ENCODE peak calls at places on chromosomes 6 and 20, in four cellular contexts. A is WTC11, Z is SK-N-SH, M is K562. L is an unnamed sample.

GRCh38 chr20:56439784-56440291 is 27.8 kb downstream of the CASS4 start:
- DNase-seq in A (no peak), Z (no peak), M (no peak), L (no peak)

GRCh38 chr6:48135352-48136084 is 24.5 kb upstream of the PTCHD4 start:
- DNase-seq in A (no peak), Z (no peak), M (no peak), L (no peak)

GRCh38 chr6:54981647-54982046 is 135.1 kb downstream of the FAM83B start:
- DNase-seq in A (no peak), Z (no peak), M (no peak), L (no peak)

GRCh38 chr6:158399040-158399700 is 86.9 kb downstream of the TULP4 start:
- DNase-seq in A (no peak), Z (no peak), M (no peak), L (no peak)

GRCh38 chr6:139355777-139356445 is 18.5 kb downstream of the CITED2 start:
- DNase-seq in A (no peak), Z (no peak), M (no peak), L (no peak)

GRCh38 chr20:58649288-58650180 is 1.5 kb upstream of the STX16 start:
- DNase-seq in A (peak), Z (no peak), M (no peak), L (peak)

GRCh38 chr6:22300287-22300998 is 3.6 kb upstream of the PRL start:
- DNase-seq in A (no peak), Z (no peak), M (no peak), L (no peak)

GRCh38 chr6:80566361-80566760 is 459.9 kb downstream of the BCKDHB start:
- DNase-seq in A (no peak), Z (no peak), M (no peak), L (no peak)

GRCh38 chr6:149766156-149766768 is 16.7 kb downstream of the PCMT1 start:
- DNase-seq in A (no peak), Z (no peak), M (no peak), L (no peak)

GRCh38 chr6:43951756-43952675 is 175.2 kb downstream of the MRPL14 start:
- DNase-seq in A (no peak), Z (no peak), M (no peak), L (no peak)

GRCh38 chr6:39684790-39685485 is 40.3 kb downstream of the KIF6 start:
- DNase-seq in A (no peak), Z (no peak), M (no peak), L (no peak)

GRCh38 chr6:155014715-155015300 is 19.7 kb downstream of the TIAM2 start:
- DNase-seq in A (no peak), Z (no peak), M (no peak), L (no peak)

GRCh38 chr6:30721198-30722024 is 1.3 kb downstream of the TUBB start:
- DNase-seq in A (peak), Z (peak), M (peak), L (peak)

GRCh38 chr6:105982761-105983600 is 103.2 kb upstream of the PRDM1 start:
- DNase-seq in A (no peak), Z (no peak), M (no peak), L (no peak)

GRCh38 chr20:61520761-61521460 is 268.9 kb downstream of the CDH4 start:
- DNase-seq in A (no peak), Z (no peak), M (peak), L (no peak)

GRCh38 chr20:16005612-16006493 is 567.4 kb downstream of the KIF16B start:
- DNase-seq in A (no peak), Z (no peak), M (no peak), L (no peak)

GRCh38 chr6:110761371-110761770 is 53.9 kb downstream of the CDK19 start:
- DNase-seq in A (no peak), Z (no peak), M (no peak), L (no peak)

GRCh38 chr6:168118935-168119334 is 39.9 kb upstream of the FRMD1 start:
- DNase-seq in A (no peak), Z (no peak), M (no peak), L (no peak)

GRCh38 chr6:111817451-111818146 is 55.7 kb downstream of the FYN start:
- DNase-seq in A (no peak), Z (no peak), M (no peak), L (no peak)

GRCh38 chr6:38671885-38672467 is 31.0 kb downstream of the GLO1 start:
- DNase-seq in A (no peak), Z (peak), M (peak), L (no peak)

GRCh38 chr6:42140051-42140450 is 2.4 kb downstream of the C6orf132 start:
- DNase-seq in A (no peak), Z (no peak), M (no peak), L (no peak)

GRCh38 chr20:8722277-8722928 is 346.5 kb upstream of the PLCB4 start:
- DNase-seq in A (peak), Z (peak), M (peak), L (no peak)

GRCh38 chr6:169861431-169862045 is 110.1 kb downstream of the ERMARD start:
- DNase-seq in A (no peak), Z (peak), M (no peak), L (peak)

GRCh38 chr20:59948828-59949720 is 8.9 kb downstream of the FAM217B start:
- DNase-seq in A (no peak), Z (peak), M (no peak), L (no peak)

GRCh38 chr20:42963796-42964195 is 225.9 kb downstream of the PTPRT start:
- DNase-seq in A (no peak), Z (no peak), M (no peak), L (no peak)

GRCh38 chr20:14780508-14780907 is 443.1 kb upstream of the FLRT3 start:
- DNase-seq in A (no peak), Z (no peak), M (no peak), L (no peak)

GRCh38 chr6:69863766-69864165 is 2.6 kb upstream of the COL19A1 start:
- DNase-seq in A (no peak), Z (no peak), M (no peak), L (no peak)

GRCh38 chr6:46819561-46819960 is 26.4 kb downstream of the MEP1A start:
- DNase-seq in A (no peak), Z (no peak), M (no peak), L (no peak)

GRCh38 chr6:46816626-46817025 is 23.4 kb downstream of the MEP1A start:
- DNase-seq in A (no peak), Z (no peak), M (no peak), L (no peak)

GRCh38 chr6:46821348-46821992 is 28.3 kb downstream of the MEP1A start:
- DNase-seq in A (no peak), Z (no peak), M (no peak), L (no peak)
- TF ChIP-seq TEAD4 in A (no peak), Z (no peak), M (no peak), L (no peak)

DNA sequence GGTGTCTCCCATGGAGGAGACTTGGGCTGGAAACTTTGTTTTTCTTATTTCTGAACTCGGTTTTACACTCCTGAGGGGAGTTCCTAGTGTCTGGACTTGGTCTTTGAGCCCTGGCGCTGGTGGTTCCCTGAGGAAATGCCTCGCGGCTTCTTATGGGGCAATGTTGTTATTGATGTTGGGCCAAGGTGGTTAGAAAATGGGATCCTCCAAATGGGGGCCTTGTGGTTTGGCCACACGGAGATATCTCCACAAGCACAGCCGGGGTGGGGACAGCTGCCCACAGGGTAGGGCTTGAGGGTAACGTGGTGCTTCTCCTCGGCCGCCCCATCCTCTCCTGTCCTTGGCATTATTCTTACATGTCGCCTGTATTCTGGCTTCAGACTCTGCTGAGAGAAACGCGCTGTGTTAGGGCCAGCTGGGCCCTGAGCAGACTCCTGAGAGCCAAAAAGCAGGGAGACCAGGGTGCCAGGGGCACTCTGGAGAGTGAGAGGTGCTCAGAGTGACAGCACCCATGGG is 137.0 kb downstream of the FOXO3 start:
- DNase-seq in A (no peak), Z (no peak), M (no peak), L (no peak)
- TF ChIP-seq TEAD4 in A (no peak), Z (no peak), M (no peak), L (no peak)

GRCh38 chr6:90090866-90091265 is 196.6 kb downstream of the GJA10 start:
- DNase-seq in A (no peak), Z (no peak), M (no peak), L (no peak)

GRCh38 chr6:90083891-90084290 is 189.6 kb downstream of the GJA10 start:
- DNase-seq in A (no peak), Z (no peak), M (peak), L (no peak)

GRCh38 chr6:90086517-90086916 is 192.2 kb downstream of the GJA10 start:
- DNase-seq in A (no peak), Z (no peak), M (no peak), L (no peak)

GRCh38 chr6:90087103-90087833 is 193.0 kb downstream of the GJA10 start:
- DNase-seq in A (no peak), Z (no peak), M (no peak), L (no peak)

GRCh38 chr6:90088009-90088408 is 193.7 kb downstream of the GJA10 start:
- DNase-seq in A (no peak), Z (no peak), M (no peak), L (no peak)
- TF ChIP-seq TEAD4 in A (no peak), Z (no peak), M (no peak), L (no peak)

DNA sequence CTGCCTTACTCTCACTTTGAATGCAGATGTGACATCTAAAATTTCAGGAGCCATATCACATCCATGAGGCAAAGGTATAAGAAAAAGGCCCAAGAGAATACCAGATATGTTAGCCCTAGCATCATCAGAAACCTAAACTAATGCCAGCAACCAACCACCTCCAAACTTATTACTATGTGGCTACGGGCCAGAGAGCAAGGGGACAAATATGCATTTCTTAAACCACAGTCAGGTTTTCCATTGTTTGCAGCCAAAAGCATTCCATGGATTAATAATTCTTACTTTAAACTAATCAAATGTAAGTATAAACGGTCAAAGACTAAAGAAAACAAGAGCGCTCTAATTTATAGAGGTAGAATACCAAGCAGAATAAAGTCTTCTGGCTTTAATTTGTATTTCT is 84.7 kb downstream of the TASP1 start:
- DNase-seq in A (no peak), Z (no peak), M (no peak), L (no peak)
- TF ChIP-seq TEAD4 in A (no peak), Z (no peak), M (no peak), L (no peak)

GRCh38 chr20:62545901-62546525 is 70.2 kb upstream of the GATA5 start:
- DNase-seq in A (no peak), Z (no peak), M (no peak), L (no peak)
- TF ChIP-seq TEAD4 in A (no peak), Z (no peak), M (no peak), L (no peak)

DNA sequence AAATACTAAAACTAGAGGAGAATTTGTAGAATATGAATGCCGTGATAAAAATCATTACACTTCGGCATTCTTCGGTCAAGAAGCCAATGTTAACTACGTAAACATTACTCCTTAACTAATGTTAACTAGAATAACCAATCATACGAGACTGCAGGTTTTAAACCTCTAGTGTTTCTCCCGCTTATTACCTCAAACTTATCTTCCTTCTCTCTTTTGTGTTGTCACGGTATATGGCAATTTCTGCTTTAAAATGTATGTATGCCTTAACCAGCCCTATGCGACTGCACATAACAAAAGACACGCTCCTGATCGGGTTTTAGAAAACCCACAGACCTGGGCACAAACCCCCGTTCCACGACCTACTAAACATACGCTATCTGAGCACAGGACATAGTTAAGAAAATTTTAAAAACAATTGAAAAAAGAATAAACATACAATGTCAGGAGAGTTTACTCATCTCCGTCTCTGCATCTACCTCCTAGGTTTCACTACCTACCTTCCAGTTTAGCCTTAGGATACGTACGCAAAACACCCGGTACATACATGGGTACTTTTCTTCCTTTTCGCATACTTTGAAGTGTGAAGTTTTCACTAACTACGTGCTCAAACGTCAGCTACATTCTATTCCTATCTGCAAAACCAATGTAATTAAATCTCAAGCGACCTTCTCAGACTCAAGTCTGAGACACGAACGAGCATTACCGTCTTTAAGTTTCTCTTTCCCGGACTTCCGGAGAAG is 1.1 kb downstream of the CD164 start:
- DNase-seq in A (no peak), Z (peak), M (no peak), L (no peak)
- TF ChIP-seq TEAD4 in A (no peak), Z (no peak), M (no peak), L (no peak)

GRCh38 chr6:85468326-85468725 is 18.4 kb downstream of the NT5E start:
- DNase-seq in A (no peak), Z (no peak), M (no peak), L (no peak)
- TF ChIP-seq TEAD4 in A (no peak), Z (no peak), M (no peak), L (no peak)

L was measured in H1.